ENCODE peak calls at places on chromosomes 11 and 22, in five cellular contexts. C is fibroblast of the aortic adventitia, Y is IMR-90, K is lung, D is esophagus muscularis mucosa. P is an unnamed sample.

GRCh38 chr11:58907780-58908179 is 31.5 kb upstream of the GLYATL1 start:
- DNase-seq in C (no peak), Y (no peak), K (no peak), D (no peak), P (no peak)

GRCh38 chr11:100396281-100396680 is 290.8 kb upstream of the ARHGAP42 start:
- DNase-seq in C (no peak), Y (no peak), K (no peak), D (no peak), P (no peak)

GRCh38 chr11:35160248-35160820 is 21.4 kb downstream of the CD44 start:
- DNase-seq in C (no peak), Y (no peak), K (no peak), D (no peak), P (no peak)

GRCh38 chr22:44318751-44319150 is 6.0 kb upstream of the SHISAL1 start:
- DNase-seq in C (no peak), Y (no peak), K (no peak), D (no peak), P (no peak)

GRCh38 chr11:34395916-34396555 is 38.2 kb upstream of the ABTB2 start:
- DNase-seq in C (peak), Y (peak), K (no peak), D (no peak), P (no peak)

GRCh38 chr11:23570828-23571227 is 710.6 kb upstream of the CCDC179 start:
- DNase-seq in C (peak), Y (peak), K (no peak), D (no peak), P (no peak)

GRCh38 chr11:14052198-14052597 is 89.7 kb downstream of the SPON1 start:
- DNase-seq in C (no peak), Y (no peak), K (no peak), D (no peak), P (no peak)

GRCh38 chr11:105757107-105757506 is 147.2 kb downstream of the GRIA4 start:
- DNase-seq in C (no peak), Y (no peak), K (no peak), D (no peak), P (no peak)

GRCh38 chr11:12794556-12795230 is 120.5 kb downstream of the TEAD1 start:
- DNase-seq in C (no peak), Y (no peak), K (no peak), D (no peak), P (no peak)

GRCh38 chr11:58058276-58059010 is 27.7 kb downstream of the OR6Q1 start:
- DNase-seq in C (no peak), Y (no peak), K (no peak), D (peak), P (no peak)

GRCh38 chr11:17498475-17498874 is 21.8 kb upstream of the ABCC8 start:
- DNase-seq in C (no peak), Y (no peak), K (no peak), D (no peak), P (no peak)

GRCh38 chr11:125892071-125892470 is 4.6 kb downstream of the HYLS1 start:
- DNase-seq in C (peak), Y (peak), K (no peak), D (no peak), P (no peak)

GRCh38 chr11:110433393-110434333 is 3.9 kb downstream of the FDX1 start:
- DNase-seq in C (peak), Y (peak), K (no peak), D (no peak), P (no peak)

GRCh38 chr11:110435780-110436717 is 6.3 kb downstream of the FDX1 start:
- DNase-seq in C (peak), Y (peak), K (no peak), D (no peak), P (no peak)

GRCh38 chr11:110438017-110438416 is 8.3 kb downstream of the FDX1 start:
- DNase-seq in C (no peak), Y (no peak), K (no peak), D (no peak), P (no peak)

GRCh38 chr11:110432713-110433392 is 3.1 kb downstream of the FDX1 start:
- DNase-seq in C (peak), Y (peak), K (no peak), D (no peak), P (no peak)

DNA sequence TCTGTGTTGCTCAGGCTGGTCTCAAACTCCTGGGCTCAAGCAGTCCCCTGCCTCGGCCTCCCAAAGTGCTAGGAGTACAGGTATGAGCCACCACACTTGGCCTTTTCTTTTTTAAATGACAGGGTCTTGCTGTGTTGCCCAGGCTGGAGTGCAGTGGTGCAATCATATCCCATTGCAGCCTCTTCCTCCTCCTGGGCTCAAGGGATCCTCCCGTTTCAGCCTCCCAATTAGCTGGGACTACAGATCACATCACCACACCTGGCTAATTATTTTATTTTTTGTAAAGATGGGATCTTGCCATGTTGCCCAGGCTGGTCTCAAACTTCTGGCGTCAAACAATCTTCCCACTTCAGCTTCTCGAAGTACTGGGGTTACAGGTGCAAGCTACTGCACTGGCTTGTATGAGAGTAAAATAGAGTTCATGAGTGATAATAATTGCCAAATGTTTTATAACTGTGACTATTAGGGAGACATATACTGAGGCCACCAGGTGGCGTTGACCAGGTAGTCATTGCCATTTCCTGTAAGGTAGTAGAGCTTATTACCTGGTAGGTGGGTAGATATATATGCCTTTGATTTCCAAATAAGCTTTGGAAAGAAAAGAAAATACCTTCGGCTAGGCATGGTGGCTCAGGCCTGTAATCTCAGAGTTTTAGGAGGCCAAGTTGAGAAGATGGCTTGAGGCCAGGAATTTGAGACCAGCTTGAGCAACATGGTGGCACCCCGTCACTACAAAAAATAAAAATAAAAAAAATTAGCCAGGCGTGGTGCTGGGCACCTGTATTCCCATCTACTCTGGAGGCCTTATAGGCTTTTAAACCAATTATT is 5.4 kb downstream of the FDX1 start:
- DNase-seq in C (peak), Y (no peak), K (no peak), D (no peak), P (no peak)
- TF ChIP-seq CTCF in C (peak), Y (peak), K (peak), D (no peak), P (peak)

GRCh38 chr22:37731804-37732471 is 35.1 kb downstream of the TRIOBP start:
- DNase-seq in C (no peak), Y (no peak), K (no peak), D (no peak), P (no peak)
- TF ChIP-seq CTCF in C (peak), Y (no peak), K (no peak), D (peak), P (peak)

DNA sequence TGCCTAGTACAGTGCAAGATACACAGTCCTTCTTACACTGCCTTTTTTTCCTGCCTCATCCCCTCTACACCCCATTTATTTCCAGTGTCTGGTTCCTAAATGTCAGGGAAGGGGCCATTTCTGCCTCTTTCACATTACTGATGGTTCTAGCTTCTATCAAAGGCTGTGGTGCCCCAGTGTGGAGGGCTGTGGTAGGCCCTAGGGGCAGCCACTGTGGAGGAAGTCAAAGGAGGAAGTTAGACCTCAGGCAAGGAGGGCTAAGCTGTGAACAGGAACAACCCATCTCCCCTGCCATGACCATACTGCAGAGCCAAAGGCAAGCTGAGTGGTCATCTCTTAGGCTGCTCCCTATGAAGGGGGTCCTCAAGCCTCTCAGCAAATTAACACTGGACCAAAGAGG is 81.9 kb upstream of the CRTAM start:
- DNase-seq in C (no peak), Y (no peak), K (no peak), D (no peak), P (no peak)
- TF ChIP-seq CTCF in C (no peak), Y (no peak), K (peak), D (peak), P (no peak)

GRCh38 chr11:6604081-6604626 is 580 bp downstream of the ILK start:
- DNase-seq in C (peak), Y (peak), K (peak), D (peak), P (no peak)
- TF ChIP-seq CTCF in C (peak), Y (peak), K (peak), D (peak), P (no peak)

GRCh38 chr11:27723685-27724084 is 23.4 kb upstream of the BDNF start:
- DNase-seq in C (no peak), Y (peak), K (no peak), D (no peak), P (no peak)
- TF ChIP-seq CTCF in C (no peak), Y (peak), K (no peak), D (no peak), P (no peak)

GRCh38 chr11:68009391-68010000 is 631 bp upstream of the ALDH3B1 start:
- DNase-seq in C (peak), Y (peak), K (no peak), D (no peak), P (no peak)
- TF ChIP-seq CTCF in C (peak), Y (peak), K (no peak), D (no peak), P (no peak)

DNA sequence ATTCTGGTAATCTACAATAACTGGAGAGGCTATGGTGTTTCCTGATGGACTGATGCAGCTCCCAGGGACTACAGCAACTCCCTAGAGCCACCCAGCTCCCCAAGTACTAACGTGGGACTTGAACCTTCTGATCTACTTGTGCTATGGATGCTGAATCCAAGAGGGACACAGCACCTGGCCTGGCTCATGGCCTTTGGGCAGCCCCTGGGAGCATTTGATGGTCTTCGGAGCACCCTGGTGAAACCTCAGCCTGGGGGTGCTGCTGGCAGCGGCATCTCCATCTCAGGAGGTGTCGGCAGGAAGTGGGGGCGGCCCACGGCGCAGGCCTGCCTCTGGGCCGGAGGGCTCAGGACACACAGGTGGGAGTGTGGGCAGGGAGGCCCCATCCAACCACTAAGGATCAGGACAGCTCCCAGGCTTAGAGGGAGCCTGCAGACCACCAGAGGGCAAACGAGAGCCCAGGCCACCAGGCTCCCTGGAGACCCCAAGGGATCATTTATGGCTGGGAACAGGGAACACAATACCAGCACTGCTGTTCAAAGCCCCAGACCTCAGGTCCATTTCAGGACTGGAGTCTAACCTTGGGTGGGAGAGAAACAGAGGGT is 8.7 kb downstream of the EHD1 start:
- DNase-seq in C (no peak), Y (no peak), K (no peak), D (no peak), P (peak)
- TF ChIP-seq CTCF in C (peak), Y (peak), K (no peak), D (peak), P (peak)

GRCh38 chr11:31871310-31872073 is 60.4 kb upstream of the PAX6 start:
- DNase-seq in C (no peak), Y (no peak), K (no peak), D (no peak), P (no peak)
- TF ChIP-seq CTCF in C (no peak), Y (no peak), K (no peak), D (no peak), P (no peak)

GRCh38 chr22:23856721-23857605 is 712 bp upstream of the SLC2A11 start:
- DNase-seq in C (peak), Y (peak), K (no peak), D (no peak), P (peak)

GRCh38 chr22:23858484-23858815 is 775 bp downstream of the SLC2A11 start:
- DNase-seq in C (no peak), Y (no peak), K (no peak), D (no peak), P (no peak)

GRCh38 chr22:23859201-23859600 is 1.5 kb downstream of the SLC2A11 start:
- DNase-seq in C (no peak), Y (no peak), K (no peak), D (no peak), P (no peak)

GRCh38 chr22:23857606-23858483 is at the start of gene SLC2A11:
- DNase-seq in C (peak), Y (peak), K (peak), D (peak), P (peak)

DNA sequence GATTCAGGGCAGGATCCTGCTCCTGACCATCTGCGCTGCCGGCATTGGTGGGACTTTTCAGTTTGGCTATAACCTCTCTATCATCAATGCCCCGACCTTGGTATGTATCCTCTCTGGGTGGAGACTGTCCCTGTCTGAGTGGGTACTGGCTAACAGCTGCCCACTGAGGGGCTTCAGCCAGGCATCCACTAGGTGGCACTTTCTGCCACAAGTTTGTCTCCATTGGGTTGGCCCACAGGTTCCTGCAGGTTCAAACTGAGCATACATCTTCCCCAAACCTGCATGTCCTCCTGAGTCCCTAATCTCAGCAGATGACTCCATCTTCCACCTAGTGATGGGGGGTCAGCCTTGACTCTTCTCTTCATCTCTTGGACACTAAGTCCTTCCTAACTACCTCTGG is 4.4 kb downstream of the SLC2A11 start:
- DNase-seq in C (peak), Y (peak), K (peak), D (no peak), P (no peak)
- TF ChIP-seq CTCF in C (peak), Y (peak), K (peak), D (peak), P (peak)

GRCh38 chr22:39558254-39558727 is 12.3 kb upstream of the CACNA1I start:
- DNase-seq in C (no peak), Y (no peak), K (no peak), D (no peak), P (no peak)

GRCh38 chr22:39559456-39560105 is 11.0 kb upstream of the CACNA1I start:
- DNase-seq in C (no peak), Y (no peak), K (no peak), D (no peak), P (peak)

GRCh38 chr22:39558950-39559349 is 11.6 kb upstream of the CACNA1I start:
- DNase-seq in C (no peak), Y (no peak), K (no peak), D (no peak), P (no peak)

GRCh38 chr22:39562839-39563489 is 7.6 kb upstream of the CACNA1I start:
- DNase-seq in C (no peak), Y (no peak), K (no peak), D (no peak), P (no peak)

GRCh38 chr22:39560127-39560526 is 10.4 kb upstream of the CACNA1I start:
- DNase-seq in C (no peak), Y (no peak), K (no peak), D (no peak), P (no peak)
- TF ChIP-seq CTCF in C (no peak), Y (no peak), K (no peak), D (no peak), P (no peak)